ENCODE peak calls at places on chromosomes 3 and 15, in six cellular contexts. C is germinal center; T is COR-L47; H is PC-3; S is activated CD4-positive, alpha-beta memory T cell treated with anti-CD3 and anti-CD28 coated beads for 36 hours; K is GM03348. Q is an unnamed sample.

GRCh38 chr3:189978753-189979152 is 141.9 kb downstream of the P3H2 start:
- DNase-seq in C (no peak), T (no peak), H (no peak), S (no peak), K (peak; percentile 44), Q (no peak)

GRCh38 chr15:81118361-81118760 is 15.7 kb upstream of the CFAP161 start:
- DNase-seq in C (no peak), T (no peak), H (no peak), S (no peak), K (no peak), Q (no peak)

GRCh38 chr3:150348500-150348899 is 59.6 kb upstream of the TSC22D2 start:
- DNase-seq in C (no peak), T (no peak), H (peak; percentile 96), S (peak; percentile 47), K (peak; percentile 72), Q (no peak)

GRCh38 chr3:177421176-177421782 is 224.0 kb upstream of the TBL1XR1 start:
- DNase-seq in C (no peak), T (no peak), H (no peak), S (no peak), K (no peak), Q (no peak)

GRCh38 chr3:122902326-122902725 is 107.5 kb downstream of the SLC49A4 start:
- DNase-seq in C (no peak), T (no peak), H (peak; percentile 45), S (no peak), K (no peak), Q (no peak)

GRCh38 chr15:57345584-57345983 is 30.7 kb upstream of the CGNL1 start:
- DNase-seq in C (no peak), T (peak; percentile 20), H (peak; percentile 19), S (no peak), K (no peak), Q (no peak)

GRCh38 chr3:40124918-40125317 is 184.6 kb upstream of the EIF1B start:
- DNase-seq in C (no peak), T (no peak), H (no peak), S (no peak), K (no peak), Q (no peak)

GRCh38 chr15:74955796-74956647 is 550 bp downstream of the RPP25 start:
- DNase-seq in C (peak; percentile 73), T (peak; percentile 71), H (no peak), S (peak; percentile 82), K (peak; percentile 56), Q (peak; percentile 73)

GRCh38 chr3:8280161-8280560 is 221.5 kb upstream of the LMCD1 start:
- DNase-seq in C (no peak), T (no peak), H (no peak), S (no peak), K (no peak), Q (no peak)

GRCh38 chr3:188124184-188124583 is 29.8 kb upstream of the LPP start:
- DNase-seq in C (no peak), T (no peak), H (no peak), S (no peak), K (no peak), Q (no peak)

GRCh38 chr3:42831321-42831713 is 22.1 kb downstream of the ACKR2 start:
- DNase-seq in C (peak; percentile 72), T (peak; percentile 30), H (peak; percentile 85), S (peak; percentile 88), K (peak; percentile 53), Q (peak; percentile 63)